ENCODE peak calls at places on chromosome 14, in four cellular contexts. One of them, this sample, is unnamed.

GRCh38 chr14:54435500-54435981 is 5.6 kb downstream of the CNIH1 start:
- DNase-seq in glutamatergic neuron: no peak
- DNase-seq in DMS79: no peak
- DNase-seq in astrocyte of the spinal cord: peak
- DNase-seq in this sample: peak

GRCh38 chr14:61472025-61472672 is 150.8 kb downstream of the PRKCH start:
- DNase-seq in glutamatergic neuron: no peak
- DNase-seq in DMS79: no peak
- DNase-seq in astrocyte of the spinal cord: peak
- DNase-seq in this sample: peak

GRCh38 chr14:35047961-35048513 is 2.0 kb downstream of the FAM177A1 start:
- DNase-seq in glutamatergic neuron: no peak
- DNase-seq in DMS79: no peak
- DNase-seq in astrocyte of the spinal cord: no peak
- DNase-seq in this sample: no peak

GRCh38 chr14:22296722-22297121 is 292.3 kb downstream of the DAD1 start:
- DNase-seq in glutamatergic neuron: no peak
- DNase-seq in DMS79: no peak
- DNase-seq in astrocyte of the spinal cord: peak
- DNase-seq in this sample: peak

GRCh38 chr14:65103150-65103760 is 938 bp upstream of the MAX start:
- DNase-seq in glutamatergic neuron: peak
- DNase-seq in DMS79: peak
- DNase-seq in astrocyte of the spinal cord: no peak
- DNase-seq in this sample: no peak

GRCh38 chr14:24117179-24117578 is 2.4 kb upstream of the NRL start:
- DNase-seq in glutamatergic neuron: no peak
- DNase-seq in DMS79: no peak
- DNase-seq in astrocyte of the spinal cord: no peak
- DNase-seq in this sample: no peak

GRCh38 chr14:56215180-56215579 is 97.0 kb downstream of the PELI2 start:
- DNase-seq in glutamatergic neuron: no peak
- DNase-seq in DMS79: no peak
- DNase-seq in astrocyte of the spinal cord: no peak
- DNase-seq in this sample: no peak

GRCh38 chr14:93301821-93302447 is 30.9 kb downstream of the BTBD7 start:
- DNase-seq in glutamatergic neuron: no peak
- DNase-seq in DMS79: no peak
- DNase-seq in astrocyte of the spinal cord: peak
- DNase-seq in this sample: peak

GRCh38 chr14:59362533-59362932 is 102.6 kb downstream of the GPR135 start:
- DNase-seq in glutamatergic neuron: no peak
- DNase-seq in DMS79: no peak
- DNase-seq in astrocyte of the spinal cord: peak
- DNase-seq in this sample: no peak

GRCh38 chr14:34593740-34594375 is 36.1 kb downstream of the SNX6 start:
- DNase-seq in glutamatergic neuron: no peak
- DNase-seq in DMS79: no peak
- DNase-seq in astrocyte of the spinal cord: peak
- DNase-seq in this sample: peak

GRCh38 chr14:94113490-94113889 is 3.0 kb downstream of the IFI27 start:
- DNase-seq in glutamatergic neuron: no peak
- DNase-seq in DMS79: no peak
- DNase-seq in astrocyte of the spinal cord: peak
- DNase-seq in this sample: peak

GRCh38 chr14:58963873-58964597 is 224.4 kb upstream of the DAAM1 start:
- DNase-seq in glutamatergic neuron: no peak
- DNase-seq in DMS79: peak
- DNase-seq in astrocyte of the spinal cord: no peak
- DNase-seq in this sample: no peak

GRCh38 chr14:95382747-95383146 is 63.0 kb upstream of the CLMN start:
- DNase-seq in glutamatergic neuron: no peak
- DNase-seq in DMS79: no peak
- DNase-seq in astrocyte of the spinal cord: no peak
- DNase-seq in this sample: no peak